ENCODE peak calls at places on chromosomes 16 and 17, in six cellular contexts. I is mesenchymal stem cell, M is ascending aorta, V is Caco-2, E is A549, O is MM.1S. L is an unnamed sample.
A peak's percentile ranks its signal among the peaks of the same experiment; 100 is the strongest.

GRCh38 chr17:49180303-49180702 is 30.1 kb downstream of the GNGT2 start:
- DNase-seq in I (peak; percentile 62), M (no peak), V (peak; percentile 63), E (peak; percentile 69), O (peak; percentile 27), L (peak; percentile 49)

GRCh38 chr17:37024181-37024637 is 75.5 kb downstream of the AATF start:
- DNase-seq in I (no peak), M (no peak), V (no peak), E (no peak), O (no peak), L (no peak)

GRCh38 chr16:56758930-56759329 is 29.0 kb downstream of the NUP93 start:
- DNase-seq in I (no peak), M (no peak), V (no peak), E (no peak), O (no peak), L (no peak)

GRCh38 chr16:57941016-57941656 is 29.8 kb downstream of the CNGB1 start:
- DNase-seq in I (no peak), M (no peak), V (no peak), E (no peak), O (no peak), L (no peak)

GRCh38 chr16:88746511-88746910 is 38.5 kb downstream of the PIEZO1 start:
- DNase-seq in I (no peak), M (no peak), V (no peak), E (no peak), O (no peak), L (no peak)

GRCh38 chr16:87326151-87326571 is 9.0 kb upstream of the C16orf95 start:
- DNase-seq in I (peak; percentile 48), M (no peak), V (no peak), E (no peak), O (no peak), L (no peak)

GRCh38 chr16:30482366-30482765 is 9.8 kb downstream of the ITGAL start:
- DNase-seq in I (no peak), M (no peak), V (no peak), E (no peak), O (no peak), L (no peak)

GRCh38 chr16:23317266-23317661 is 15.2 kb downstream of the SCNN1B start:
- DNase-seq in I (no peak), M (no peak), V (no peak), E (peak; percentile 50), O (no peak), L (no peak)

GRCh38 chr16:4556112-4556511 is at the start of gene C16orf96:
- DNase-seq in I (no peak), M (no peak), V (no peak), E (peak; percentile 19), O (no peak), L (no peak)

GRCh38 chr16:30925646-30926332 is 2.4 kb downstream of the FBXL19 start:
- DNase-seq in I (no peak), M (no peak), V (no peak), E (no peak), O (no peak), L (no peak)

GRCh38 chr17:29007456-29008455 is 1.9 kb upstream of the SEZ6 start:
- DNase-seq in I (peak; percentile 21), M (no peak), V (no peak), E (peak; percentile 78), O (no peak), L (no peak)

GRCh38 chr16:66422366-66422765 is 4.7 kb upstream of the BEAN1 start:
- DNase-seq in I (no peak), M (no peak), V (no peak), E (no peak), O (no peak), L (no peak)

GRCh38 chr17:76072149-76072858 is at the start of gene SRP68:
- DNase-seq in I (peak; percentile 94), M (peak; percentile 67), V (peak; percentile 96), E (peak; percentile 95), O (peak; percentile 93), L (peak; percentile 77)

GRCh38 chr17:76075364-76076099 is 951 bp downstream of the GALR2 start:
- DNase-seq in I (peak; percentile 30), M (no peak), V (no peak), E (peak; percentile 71), O (no peak), L (no peak)

GRCh38 chr17:76076100-76076764 is 1.7 kb downstream of the GALR2 start:
- DNase-seq in I (no peak), M (no peak), V (no peak), E (no peak), O (no peak), L (no peak)

GRCh38 chr17:76076765-76077581 is 2.0 kb upstream of the ZACN start:
- DNase-seq in I (no peak), M (no peak), V (no peak), E (no peak), O (no peak), L (peak; percentile 74)

GRCh38 chr17:76074390-76075363 is at the start of gene GALR2:
- DNase-seq in I (no peak), M (no peak), V (no peak), E (no peak), O (no peak), L (no peak)
- H3K4me1 ChIP-seq in I (peaks cover 34% of the 10 kb centered on the region), M (peaks cover 17% of the 10 kb centered on the region), V (peaks cover 5% of the 10 kb centered on the region), E (peaks cover 33% of the 10 kb centered on the region), O (peaks cover 9% of the 10 kb centered on the region), L (peaks cover 64% of the 10 kb centered on the region)

DNA sequence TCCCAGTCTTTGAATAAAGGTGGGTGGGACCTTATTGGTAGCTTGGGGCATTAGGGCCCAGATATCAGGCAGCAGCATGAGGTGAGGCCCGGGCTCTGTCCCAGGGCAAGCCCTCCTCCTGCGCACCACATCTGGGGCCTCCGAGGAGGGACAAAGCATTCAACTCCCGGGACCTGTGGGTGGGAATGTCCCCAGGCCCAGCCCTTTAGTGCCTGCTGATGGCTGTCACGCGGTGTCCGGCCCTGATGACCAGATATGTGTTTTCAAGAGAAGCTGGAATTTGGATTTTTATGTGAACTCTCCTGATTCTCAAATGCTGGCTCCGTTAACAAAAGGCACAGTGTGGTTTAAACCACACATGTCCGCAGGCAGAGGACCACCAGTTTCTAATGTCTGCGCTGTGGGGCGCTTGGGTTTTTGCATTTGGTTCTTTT is 30.5 kb downstream of the RAI1 start:
- DNase-seq in I (peak; percentile 79), M (no peak), V (peak; percentile 78), E (no peak), O (no peak), L (no peak)
- H3K4me1 ChIP-seq in I (peaks cover 71% of the 10 kb centered on the region), M (peaks cover 5% of the 10 kb centered on the region), V (peaks cover 63% of the 10 kb centered on the region), E (peaks cover 71% of the 10 kb centered on the region), O (no peaks in the 10 kb centered on the region), L (no peaks in the 10 kb centered on the region)

DNA sequence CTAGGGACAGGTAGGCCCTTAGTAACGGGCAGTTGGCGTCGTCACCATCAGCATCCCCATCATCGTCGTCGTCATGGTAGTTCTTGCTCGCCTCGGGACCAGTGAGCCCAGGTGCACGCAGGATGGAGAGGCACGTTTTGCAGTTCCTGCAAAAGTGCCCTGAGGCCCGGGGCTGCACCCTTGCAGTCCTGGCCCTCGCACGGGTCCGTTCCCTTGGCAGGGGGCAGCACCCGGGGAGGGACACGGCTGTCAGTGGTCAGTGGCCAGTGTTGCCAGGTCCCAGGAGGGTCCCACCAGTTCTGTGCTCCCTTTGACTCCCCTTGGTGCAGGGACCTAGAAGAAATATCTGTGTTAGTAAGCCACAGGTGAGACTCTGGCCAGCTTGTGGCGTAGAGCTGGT is 243.9 kb upstream of the CIBAR2 start:
- DNase-seq in I (no peak), M (no peak), V (no peak), E (no peak), O (no peak), L (no peak)
- H3K4me1 ChIP-seq in I (peaks cover 40% of the 10 kb centered on the region), M (no peaks in the 10 kb centered on the region), V (peaks cover 51% of the 10 kb centered on the region), E (peaks cover 10% of the 10 kb centered on the region), O (no peaks in the 10 kb centered on the region), L (no peaks in the 10 kb centered on the region)

DNA sequence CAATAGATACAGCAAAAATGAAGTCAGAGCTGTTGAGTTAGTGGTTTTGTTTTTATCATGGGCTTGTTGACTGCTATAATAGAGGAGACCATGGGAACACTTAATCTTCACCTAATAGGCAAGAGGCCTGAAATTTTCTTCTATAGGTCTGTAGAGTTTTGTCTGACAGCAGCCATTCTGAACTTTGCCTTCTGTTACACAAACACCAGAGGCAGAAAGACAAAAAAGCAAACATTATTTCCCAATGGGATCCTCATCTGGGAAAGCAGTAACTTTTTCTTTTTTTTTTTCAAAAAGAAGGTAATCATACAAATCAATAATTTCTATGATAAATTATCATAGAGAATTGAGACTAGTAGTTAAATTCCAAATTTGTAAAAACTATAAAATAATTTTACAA is 494.1 kb downstream of the TOX3 start:
- DNase-seq in I (no peak), M (no peak), V (no peak), E (no peak), O (no peak), L (no peak)
- H3K4me1 ChIP-seq in I (no peaks in the 10 kb centered on the region), M (no peaks in the 10 kb centered on the region), V (peaks cover 9% of the 10 kb centered on the region), E (no peaks in the 10 kb centered on the region), O (no peaks in the 10 kb centered on the region), L (no peaks in the 10 kb centered on the region)

GRCh38 chr17:72396121-72396520 is 275.3 kb downstream of the SOX9 start:
- DNase-seq in I (no peak), M (no peak), V (no peak), E (no peak), O (no peak), L (no peak)

GRCh38 chr17:72399023-72399607 is 278.3 kb downstream of the SOX9 start:
- DNase-seq in I (no peak), M (no peak), V (no peak), E (no peak), O (no peak), L (no peak)

GRCh38 chr17:72397223-72397667 is 276.4 kb downstream of the SOX9 start:
- DNase-seq in I (no peak), M (no peak), V (no peak), E (no peak), O (no peak), L (no peak)

GRCh38 chr17:72399608-72400487 is 279.0 kb downstream of the SOX9 start:
- DNase-seq in I (no peak), M (no peak), V (peak; percentile 78), E (peak; percentile 81), O (no peak), L (no peak)

GRCh38 chr17:72397687-72398086 is 276.9 kb downstream of the SOX9 start:
- DNase-seq in I (no peak), M (no peak), V (no peak), E (no peak), O (no peak), L (no peak)
- H3K4me1 ChIP-seq in I (peaks cover 19% of the 10 kb centered on the region), M (no peaks in the 10 kb centered on the region), V (peaks cover 38% of the 10 kb centered on the region), E (peaks cover 67% of the 10 kb centered on the region), O (peaks cover 3% of the 10 kb centered on the region), L (no peaks in the 10 kb centered on the region)

GRCh38 chr17:72619976-72620650 is 472.4 kb downstream of the SLC39A11 start:
- DNase-seq in I (no peak), M (no peak), V (no peak), E (no peak), O (no peak), L (no peak)
- H3K4me1 ChIP-seq in I (peaks cover 18% of the 10 kb centered on the region), M (no peaks in the 10 kb centered on the region), V (peaks cover 31% of the 10 kb centered on the region), E (peaks cover 31% of the 10 kb centered on the region), O (no peaks in the 10 kb centered on the region), L (peaks cover 9% of the 10 kb centered on the region)